ENCODE peak calls at places on chromosomes 2 and 18, in eight cellular contexts. Y is IMR-90, K is sigmoid colon, W is stomach, Q is adrenal gland, T is fibroblast of lung, J is left lung, G is K562. N is an unnamed sample.

GRCh38 chr2:120760446-120761135 is 24.9 kb downstream of the GLI2 start:
- DNase-seq in J (peak; percentile 57), W (no peak), Y (peak; percentile 38), T (peak; percentile 44), K (peak; percentile 79), G (no peak), Q (no peak), N (no peak)

GRCh38 chr2:214169736-214170135 is 241.1 kb upstream of the VWC2L start:
- DNase-seq in Q (no peak), J (no peak), W (no peak), Y (peak; percentile 43), T (peak; percentile 6), G (no peak), K (no peak), N (no peak)

GRCh38 chr18:45059695-45060094 is 379.0 kb downstream of the SETBP1 start:
- DNase-seq in K (no peak), Y (peak; percentile 88), J (no peak), T (peak; percentile 76), Q (no peak), W (no peak), G (peak; percentile 73), N (no peak)

GRCh38 chr2:46117379-46117778 is 179.8 kb upstream of the EPAS1 start:
- DNase-seq in K (no peak), T (peak; percentile 31), Y (peak; percentile 67), J (no peak), G (no peak), W (no peak), Q (no peak), N (no peak)

GRCh38 chr2:150872919-150873772 is 385.7 kb upstream of the RND3 start:
- DNase-seq in Q (peak; percentile 59), W (no peak), T (peak; percentile 47), K (no peak), G (no peak), Y (peak; percentile 35), J (no peak), N (peak; percentile 25)

GRCh38 chr2:39948016-39948719 is 169.1 kb upstream of the THUMPD2 start:
- DNase-seq in J (no peak), Y (peak; percentile 56), Q (no peak), K (no peak), G (no peak), W (no peak), T (peak; percentile 24), N (no peak)

GRCh38 chr18:11994708-11995444 is 13.6 kb downstream of the IMPA2 start:
- DNase-seq in K (peak; percentile 64), T (peak; percentile 49), W (peak; percentile 54), Q (no peak), G (no peak), J (peak; percentile 57), Y (peak; percentile 27), N (peak; percentile 41)

GRCh38 chr2:241813806-241814570 is 5.0 kb downstream of the NEU4 start:
- DNase-seq in Y (no peak), T (no peak), K (no peak), G (no peak), W (no peak), J (peak; percentile 60), Q (peak; percentile 47), N (no peak)

GRCh38 chr2:156115338-156115737 is 217.2 kb downstream of the NR4A2 start:
- DNase-seq in W (no peak), G (no peak), K (no peak), Q (no peak), J (no peak), Y (no peak), T (no peak), N (no peak)

GRCh38 chr18:68803371-68803770 is 5.5 kb downstream of the CCDC102B start:
- DNase-seq in Q (peak; percentile 76), Y (peak; percentile 95), G (no peak), W (peak; percentile 36), K (peak; percentile 92), J (peak; percentile 39), T (peak; percentile 98), N (peak; percentile 39)

GRCh38 chr2:128490321-128490720 is 171.7 kb upstream of the HS6ST1 start:
- DNase-seq in K (no peak), W (no peak), G (no peak), Y (no peak), Q (no peak), J (no peak), T (no peak), N (no peak)

GRCh38 chr2:10514743-10515142 is 66.6 kb upstream of the ODC1 start:
- DNase-seq in T (peak; percentile 47), Q (no peak), K (no peak), Y (peak; percentile 92), W (no peak), G (no peak), J (no peak), N (no peak)

GRCh38 chr18:43931439-43931838 is 654.1 kb upstream of the SYT4 start:
- DNase-seq in Y (no peak), J (no peak), T (peak; percentile 11), G (no peak), Q (no peak), K (no peak), W (no peak), N (no peak)

GRCh38 chr2:218892693-218893348 is 12.2 kb downstream of the WNT10A start:
- DNase-seq in Y (peak; percentile 45), J (peak; percentile 93), Q (peak; percentile 79), G (peak; percentile 51), K (no peak), T (peak; percentile 26), W (peak; percentile 81), N (peak; percentile 91)

GRCh38 chr2:117948585-117948984 is 65.3 kb downstream of the CCDC93 start:
- DNase-seq in J (no peak), Y (no peak), G (no peak), W (no peak), K (no peak), Q (no peak), T (no peak), N (peak; percentile 66)

GRCh38 chr2:117945296-117945695 is 68.6 kb downstream of the CCDC93 start:
- DNase-seq in W (no peak), K (no peak), G (no peak), Q (no peak), T (no peak), J (no peak), Y (no peak), N (no peak)

GRCh38 chr2:117952237-117952636 is 61.6 kb downstream of the CCDC93 start:
- DNase-seq in Q (no peak), J (no peak), Y (no peak), T (no peak), K (no peak), G (peak; percentile 10), W (no peak), N (no peak)

GRCh38 chr2:117944816-117945215 is 69.1 kb downstream of the CCDC93 start:
- DNase-seq in W (no peak), T (no peak), J (no peak), Y (no peak), K (no peak), G (no peak), Q (no peak), N (no peak)

DNA sequence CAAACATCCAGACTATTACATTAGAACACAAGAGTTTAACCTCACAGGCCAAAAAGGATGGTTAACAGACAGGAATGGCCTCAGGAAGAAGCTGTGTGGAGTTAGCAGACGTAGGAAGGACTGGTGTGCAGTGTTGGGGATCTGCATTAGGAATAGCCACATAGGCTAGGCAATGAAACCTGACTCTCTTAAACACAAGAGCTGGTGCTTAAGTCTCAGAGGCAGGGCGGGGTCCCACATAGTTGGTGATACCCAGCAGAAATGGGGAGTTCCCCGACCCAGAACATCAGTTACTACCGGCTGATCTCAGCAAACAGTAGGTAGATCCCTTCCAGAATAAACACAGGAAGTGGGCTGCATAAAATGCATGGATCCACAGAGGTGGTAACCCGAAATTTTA is 64.1 kb downstream of the CCDC93 start:
- DNase-seq in J (no peak), Q (no peak), G (no peak), K (no peak), W (no peak), T (no peak), Y (no peak), N (peak; percentile 22)
- H3K36me3 ChIP-seq in J (peaks cover 6% of the 10 kb centered on the region), Q (no peaks in the 10 kb centered on the region), G (peaks cover 92% of the 10 kb centered on the region), K (peaks cover 57% of the 10 kb centered on the region), W (peaks cover 100% of the 10 kb centered on the region), T (peaks cover 12% of the 10 kb centered on the region), Y (peaks cover 44% of the 10 kb centered on the region), N (no peaks in the 10 kb centered on the region)

DNA sequence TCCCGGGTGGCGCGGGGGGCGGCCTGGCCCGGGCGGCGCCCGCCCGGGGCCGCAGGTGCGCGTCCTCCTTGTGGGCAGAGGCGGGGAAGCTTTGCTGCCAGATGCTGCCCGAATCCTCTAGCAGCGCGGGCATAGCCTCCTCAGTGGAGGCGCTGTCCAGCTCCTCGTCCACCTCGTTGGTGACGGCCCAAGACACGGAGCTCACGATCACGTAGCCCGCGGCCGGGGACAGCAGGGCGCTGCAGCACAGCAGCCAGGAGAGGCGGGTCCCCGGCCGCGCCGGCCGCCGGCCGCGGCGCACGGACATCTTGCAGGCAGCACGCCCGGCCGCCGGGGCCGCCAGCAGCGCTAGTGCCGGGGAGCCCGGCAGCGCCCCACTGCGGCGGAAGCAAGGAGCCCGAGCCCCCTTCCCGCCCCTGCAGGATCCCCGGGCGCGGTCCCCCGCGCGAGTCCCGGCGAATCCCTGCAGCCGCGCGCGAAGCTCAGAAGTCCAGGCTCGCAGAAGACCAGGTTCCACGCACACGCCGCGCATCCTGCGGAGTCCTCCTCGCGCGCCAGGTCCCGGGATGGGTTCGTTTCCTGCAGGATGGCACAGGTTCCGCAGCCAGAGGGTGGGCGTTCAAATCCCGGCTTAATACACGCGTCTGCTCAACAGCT is at the start of gene CREG2:
- DNase-seq in G (peak; percentile 19), J (peak; percentile 88), Q (peak; percentile 72), Y (peak; percentile 55), K (peak; percentile 74), T (peak; percentile 56), W (peak; percentile 75), N (peak; percentile 91)
- H3K4me3 ChIP-seq in G (no peak within 1 kb of the TSS), J (peak within 1 kb of the TSS; percentile 33), Q (peak within 1 kb of the TSS; percentile 48), Y (peak within 1 kb of the TSS; percentile 45), K (peak within 1 kb of the TSS; percentile 28), T (peak within 1 kb of the TSS; percentile 22), W (peak within 1 kb of the TSS; percentile 60), N (peak within 1 kb of the TSS; percentile 72)

DNA sequence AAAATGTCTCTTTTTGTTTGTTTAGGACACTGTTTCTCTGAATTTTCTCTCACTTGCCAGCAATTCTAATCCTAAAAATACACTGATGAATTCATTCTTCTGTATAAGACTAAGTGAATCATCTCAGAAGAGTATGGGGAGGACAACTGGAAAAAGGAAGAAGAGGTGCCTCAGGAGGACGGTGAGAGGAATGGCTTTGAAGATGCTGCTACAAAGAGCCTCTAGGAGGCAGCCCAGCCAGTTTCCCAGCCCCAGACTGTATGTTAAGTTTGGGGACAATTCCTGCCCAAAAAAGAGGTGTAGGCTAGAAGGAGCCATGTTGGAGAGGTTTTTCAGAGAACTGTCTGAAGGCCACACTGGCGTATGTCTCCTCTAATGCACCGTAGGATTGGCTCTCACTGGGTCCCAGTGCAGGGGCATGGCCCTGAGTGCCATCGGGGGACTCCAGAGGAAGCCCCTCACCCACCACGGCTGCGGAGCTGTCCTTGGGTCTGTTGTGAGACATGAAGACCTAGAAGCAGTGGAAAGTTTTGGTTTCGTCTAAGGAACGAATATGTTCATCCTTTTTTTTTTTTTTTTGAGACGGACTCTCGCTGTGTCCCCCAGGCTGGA is 3.1 kb upstream of the SDC1 start:
- DNase-seq in W (no peak), Y (no peak), J (no peak), K (no peak), G (no peak), Q (peak; percentile 23), T (no peak), N (no peak)
- TF ChIP-seq CTCF in W (no peak), Y (no peak), J (no peak), K (no peak), G (peak; percentile 23), Q (no peak), T (no peak), N (peak; percentile 6)

DNA sequence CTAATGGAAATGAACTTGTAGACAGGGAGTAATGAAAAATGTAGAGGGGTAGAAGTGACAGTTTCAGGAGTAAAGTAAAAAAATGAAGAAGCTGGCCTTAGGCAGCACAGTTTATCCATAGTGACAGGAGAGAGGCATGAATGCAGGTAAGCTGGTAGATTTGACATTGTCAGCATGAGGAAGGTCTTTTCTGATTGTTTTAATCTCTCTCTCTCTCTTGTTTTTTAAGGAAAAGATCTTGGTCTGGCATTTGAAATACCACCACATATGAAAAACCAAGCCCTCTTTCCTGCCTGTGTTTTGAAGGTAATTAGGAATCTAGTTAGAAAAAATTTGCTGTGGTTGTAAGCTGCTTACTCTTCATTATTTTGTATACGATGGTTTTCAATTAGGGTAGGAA is 14.1 kb downstream of the DDX1 start:
- DNase-seq in J (no peak), W (no peak), Q (no peak), G (no peak), Y (no peak), K (no peak), T (no peak), N (no peak)
- H3K36me3 ChIP-seq in J (peaks cover 3% of the 10 kb centered on the region), W (peaks cover 100% of the 10 kb centered on the region), Q (no peaks in the 10 kb centered on the region), G (peaks cover 99% of the 10 kb centered on the region), Y (peaks cover 48% of the 10 kb centered on the region), K (peaks cover 66% of the 10 kb centered on the region), T (peaks cover 18% of the 10 kb centered on the region), N (peaks cover 44% of the 10 kb centered on the region)

N was measured in neural progenitor cell.